ENCODE peak calls at places on chromosomes 5 and 9, in eight cellular contexts. One of them, this sample, is unnamed.

GRCh38 chr9:76599970-76600369 is 141.0 kb downstream of the GCNT1 start:
- DNase-seq in AG04449: no peak
- DNase-seq in tibial artery: no peak
- DNase-seq in fibroblast of pulmonary artery: no peak
- DNase-seq in psoas muscle: no peak
- DNase-seq in heart left ventricle: no peak
- DNase-seq in fibroblast of lung: no peak
- DNase-seq in brain microvascular endothelial cell: no peak
- DNase-seq in this sample: no peak

GRCh38 chr5:42951169-42951846 is 88.8 kb downstream of the ANXA2R start:
- DNase-seq in fibroblast of pulmonary artery: peak
- DNase-seq in tibial artery: peak
- DNase-seq in brain microvascular endothelial cell: peak
- DNase-seq in psoas muscle: peak
- DNase-seq in heart left ventricle: peak
- DNase-seq in fibroblast of lung: peak
- DNase-seq in AG04449: no peak
- DNase-seq in this sample: no peak

GRCh38 chr9:96136992-96137665 is 164.8 kb downstream of the HSD17B3 start:
- DNase-seq in fibroblast of lung: peak
- DNase-seq in psoas muscle: no peak
- DNase-seq in heart left ventricle: no peak
- DNase-seq in brain microvascular endothelial cell: peak
- DNase-seq in fibroblast of pulmonary artery: peak
- DNase-seq in tibial artery: peak
- DNase-seq in AG04449: peak
- DNase-seq in this sample: peak

GRCh38 chr5:94908889-94909480 is 290.5 kb downstream of the SLF1 start:
- DNase-seq in brain microvascular endothelial cell: peak
- DNase-seq in tibial artery: no peak
- DNase-seq in heart left ventricle: no peak
- DNase-seq in fibroblast of pulmonary artery: peak
- DNase-seq in AG04449: no peak
- DNase-seq in fibroblast of lung: peak
- DNase-seq in psoas muscle: no peak
- DNase-seq in this sample: no peak

GRCh38 chr9:132894857-132895846 is 16.5 kb downstream of the SPACA9 start:
- DNase-seq in tibial artery: no peak
- DNase-seq in AG04449: no peak
- DNase-seq in psoas muscle: no peak
- DNase-seq in fibroblast of pulmonary artery: no peak
- DNase-seq in heart left ventricle: no peak
- DNase-seq in brain microvascular endothelial cell: no peak
- DNase-seq in fibroblast of lung: no peak
- DNase-seq in this sample: no peak

GRCh38 chr9:97848582-97849237 is 4.3 kb upstream of the FOXE1 start:
- DNase-seq in fibroblast of pulmonary artery: no peak
- DNase-seq in AG04449: no peak
- DNase-seq in brain microvascular endothelial cell: no peak
- DNase-seq in heart left ventricle: no peak
- DNase-seq in fibroblast of lung: no peak
- DNase-seq in tibial artery: peak
- DNase-seq in psoas muscle: peak
- DNase-seq in this sample: no peak

GRCh38 chr5:159444441-159445082 is 114.3 kb upstream of the IL12B start:
- DNase-seq in brain microvascular endothelial cell: peak
- DNase-seq in fibroblast of lung: peak
- DNase-seq in tibial artery: no peak
- DNase-seq in AG04449: no peak
- DNase-seq in psoas muscle: no peak
- DNase-seq in heart left ventricle: no peak
- DNase-seq in fibroblast of pulmonary artery: peak
- DNase-seq in this sample: no peak

GRCh38 chr9:109813310-109813709 is 33.3 kb downstream of the PALM2AKAP2 start:
- DNase-seq in heart left ventricle: no peak
- DNase-seq in fibroblast of lung: no peak
- DNase-seq in psoas muscle: no peak
- DNase-seq in fibroblast of pulmonary artery: no peak
- DNase-seq in brain microvascular endothelial cell: no peak
- DNase-seq in AG04449: no peak
- DNase-seq in tibial artery: no peak
- DNase-seq in this sample: no peak

GRCh38 chr5:180343846-180344327 is 9.2 kb downstream of the GFPT2 start:
- DNase-seq in tibial artery: no peak
- DNase-seq in fibroblast of lung: no peak
- DNase-seq in heart left ventricle: no peak
- DNase-seq in AG04449: no peak
- DNase-seq in fibroblast of pulmonary artery: peak
- DNase-seq in psoas muscle: peak
- DNase-seq in brain microvascular endothelial cell: no peak
- DNase-seq in this sample: no peak

GRCh38 chr9:24464321-24464951 is 81.3 kb downstream of the IZUMO3 start:
- DNase-seq in AG04449: no peak
- DNase-seq in fibroblast of lung: peak
- DNase-seq in psoas muscle: no peak
- DNase-seq in tibial artery: no peak
- DNase-seq in heart left ventricle: no peak
- DNase-seq in brain microvascular endothelial cell: peak
- DNase-seq in fibroblast of pulmonary artery: peak
- DNase-seq in this sample: no peak

GRCh38 chr5:7868427-7868772 is 431 bp downstream of the FASTKD3 start:
- DNase-seq in tibial artery: no peak
- DNase-seq in brain microvascular endothelial cell: no peak
- DNase-seq in heart left ventricle: no peak
- DNase-seq in fibroblast of pulmonary artery: no peak
- DNase-seq in AG04449: no peak
- DNase-seq in fibroblast of lung: no peak
- DNase-seq in psoas muscle: no peak
- DNase-seq in this sample: no peak

GRCh38 chr9:81565609-81566008 is 123.7 kb downstream of the TLE1 start:
- DNase-seq in heart left ventricle: no peak
- DNase-seq in fibroblast of lung: no peak
- DNase-seq in fibroblast of pulmonary artery: no peak
- DNase-seq in AG04449: no peak
- DNase-seq in psoas muscle: no peak
- DNase-seq in tibial artery: no peak
- DNase-seq in brain microvascular endothelial cell: no peak
- DNase-seq in this sample: no peak

GRCh38 chr5:153784277-153784676 is 254.4 kb downstream of the FAM114A2 start:
- DNase-seq in psoas muscle: no peak
- DNase-seq in heart left ventricle: no peak
- DNase-seq in fibroblast of pulmonary artery: no peak
- DNase-seq in fibroblast of lung: peak
- DNase-seq in AG04449: no peak
- DNase-seq in brain microvascular endothelial cell: no peak
- DNase-seq in tibial artery: no peak
- DNase-seq in this sample: no peak

GRCh38 chr5:153782589-153783238 is 256.0 kb downstream of the FAM114A2 start:
- DNase-seq in AG04449: peak
- DNase-seq in fibroblast of lung: peak
- DNase-seq in psoas muscle: no peak
- DNase-seq in tibial artery: no peak
- DNase-seq in fibroblast of pulmonary artery: peak
- DNase-seq in heart left ventricle: no peak
- DNase-seq in brain microvascular endothelial cell: peak
- DNase-seq in this sample: no peak

GRCh38 chr5:153781325-153781724 is 257.4 kb downstream of the FAM114A2 start:
- DNase-seq in fibroblast of pulmonary artery: no peak
- DNase-seq in AG04449: no peak
- DNase-seq in tibial artery: no peak
- DNase-seq in heart left ventricle: no peak
- DNase-seq in brain microvascular endothelial cell: no peak
- DNase-seq in fibroblast of lung: no peak
- DNase-seq in psoas muscle: no peak
- DNase-seq in this sample: no peak

GRCh38 chr5:153780876-153781275 is 257.8 kb downstream of the FAM114A2 start:
- DNase-seq in tibial artery: no peak
- DNase-seq in AG04449: no peak
- DNase-seq in fibroblast of lung: no peak
- DNase-seq in heart left ventricle: no peak
- DNase-seq in brain microvascular endothelial cell: no peak
- DNase-seq in fibroblast of pulmonary artery: no peak
- DNase-seq in psoas muscle: no peak
- DNase-seq in this sample: no peak

DNA sequence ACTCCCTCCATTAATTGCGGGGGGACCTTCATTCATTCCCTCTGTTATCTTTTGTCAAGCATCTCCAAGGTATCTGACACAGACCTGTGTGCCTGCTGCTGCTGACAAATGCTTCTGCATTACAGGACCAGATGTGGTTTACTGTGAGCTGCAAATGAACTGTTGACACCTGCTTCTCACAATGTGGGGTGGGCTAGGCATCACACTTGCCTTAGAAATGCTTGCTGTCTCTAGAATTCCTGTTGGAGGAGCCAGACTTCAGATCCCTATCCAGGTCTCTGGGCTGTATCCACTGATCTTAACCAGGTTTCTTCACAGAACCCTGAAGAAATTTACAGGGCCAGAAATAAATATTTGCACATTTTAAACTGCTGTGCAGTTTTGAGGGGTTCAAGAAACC is 255.4 kb downstream of the FAM114A2 start:
- DNase-seq in AG04449: no peak
- DNase-seq in fibroblast of lung: peak
- DNase-seq in fibroblast of pulmonary artery: no peak
- DNase-seq in heart left ventricle: no peak
- DNase-seq in tibial artery: no peak
- DNase-seq in psoas muscle: no peak
- DNase-seq in brain microvascular endothelial cell: no peak
- DNase-seq in this sample: no peak
- TF ChIP-seq CTCF in AG04449: no peak
- TF ChIP-seq CTCF in fibroblast of lung: no peak
- TF ChIP-seq CTCF in fibroblast of pulmonary artery: no peak
- TF ChIP-seq CTCF in heart left ventricle: no peak
- TF ChIP-seq CTCF in tibial artery: no peak
- TF ChIP-seq CTCF in psoas muscle: no peak
- TF ChIP-seq CTCF in brain microvascular endothelial cell: no peak
- TF ChIP-seq CTCF in this sample: no peak

GRCh38 chr9:108684288-108685025 is 171.3 kb downstream of the ACTL7B start:
- DNase-seq in heart left ventricle: no peak
- DNase-seq in AG04449: no peak
- DNase-seq in psoas muscle: no peak
- DNase-seq in tibial artery: no peak
- DNase-seq in fibroblast of pulmonary artery: no peak
- DNase-seq in brain microvascular endothelial cell: no peak
- DNase-seq in fibroblast of lung: no peak
- DNase-seq in this sample: no peak

GRCh38 chr9:108683245-108683644 is 172.5 kb downstream of the ACTL7B start:
- DNase-seq in fibroblast of lung: no peak
- DNase-seq in fibroblast of pulmonary artery: no peak
- DNase-seq in AG04449: no peak
- DNase-seq in brain microvascular endothelial cell: no peak
- DNase-seq in heart left ventricle: no peak
- DNase-seq in tibial artery: no peak
- DNase-seq in psoas muscle: no peak
- DNase-seq in this sample: no peak

GRCh38 chr9:108691614-108692013 is 164.2 kb downstream of the ACTL7B start:
- DNase-seq in brain microvascular endothelial cell: no peak
- DNase-seq in fibroblast of pulmonary artery: no peak
- DNase-seq in AG04449: no peak
- DNase-seq in tibial artery: no peak
- DNase-seq in psoas muscle: no peak
- DNase-seq in fibroblast of lung: no peak
- DNase-seq in heart left ventricle: no peak
- DNase-seq in this sample: no peak

GRCh38 chr9:108688051-108688450 is 167.7 kb downstream of the ACTL7B start:
- DNase-seq in tibial artery: no peak
- DNase-seq in brain microvascular endothelial cell: no peak
- DNase-seq in heart left ventricle: no peak
- DNase-seq in AG04449: no peak
- DNase-seq in fibroblast of lung: no peak
- DNase-seq in psoas muscle: no peak
- DNase-seq in fibroblast of pulmonary artery: no peak
- DNase-seq in this sample: no peak

GRCh38 chr9:108687360-108687981 is 168.3 kb downstream of the ACTL7B start:
- DNase-seq in tibial artery: no peak
- DNase-seq in fibroblast of pulmonary artery: peak
- DNase-seq in AG04449: peak
- DNase-seq in brain microvascular endothelial cell: peak
- DNase-seq in heart left ventricle: no peak
- DNase-seq in fibroblast of lung: peak
- DNase-seq in psoas muscle: no peak
- DNase-seq in this sample: peak
- H3K4me3 ChIP-seq in tibial artery: no peak
- H3K4me3 ChIP-seq in fibroblast of pulmonary artery: no peak
- H3K4me3 ChIP-seq in AG04449: no peak
- H3K4me3 ChIP-seq in brain microvascular endothelial cell: no peak
- H3K4me3 ChIP-seq in heart left ventricle: no peak
- H3K4me3 ChIP-seq in fibroblast of lung: no peak
- H3K4me3 ChIP-seq in psoas muscle: no peak
- H3K4me3 ChIP-seq in this sample: no peak

DNA sequence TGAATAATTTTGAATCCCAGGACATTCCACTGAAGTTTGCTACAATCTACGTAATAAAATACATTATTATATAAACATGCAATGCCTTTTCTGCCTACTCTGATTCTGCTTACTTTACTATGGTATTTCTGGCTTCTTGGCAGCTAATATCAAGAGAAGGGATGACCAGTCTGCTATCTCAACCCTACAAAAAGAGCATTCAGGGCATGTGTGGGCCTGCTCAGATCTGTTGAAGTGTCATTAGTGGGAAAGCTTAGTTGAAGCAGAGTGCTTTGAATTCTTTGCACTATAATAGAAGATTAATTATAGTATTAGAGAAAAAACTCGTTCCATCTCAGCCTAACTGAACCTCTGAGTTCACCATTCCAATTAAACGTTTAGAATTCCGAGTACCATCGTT is 339.5 kb upstream of the ISL1 start:
- DNase-seq in fibroblast of lung: no peak
- DNase-seq in tibial artery: no peak
- DNase-seq in fibroblast of pulmonary artery: no peak
- DNase-seq in psoas muscle: no peak
- DNase-seq in brain microvascular endothelial cell: no peak
- DNase-seq in heart left ventricle: no peak
- DNase-seq in AG04449: no peak
- DNase-seq in this sample: no peak
- TF ChIP-seq CTCF in fibroblast of lung: no peak
- TF ChIP-seq CTCF in tibial artery: no peak
- TF ChIP-seq CTCF in fibroblast of pulmonary artery: no peak
- TF ChIP-seq CTCF in psoas muscle: no peak
- TF ChIP-seq CTCF in brain microvascular endothelial cell: no peak
- TF ChIP-seq CTCF in heart left ventricle: no peak
- TF ChIP-seq CTCF in AG04449: no peak
- TF ChIP-seq CTCF in this sample: no peak

GRCh38 chr5:131379071-131379538 is 115.3 kb downstream of the CDC42SE2 start:
- DNase-seq in heart left ventricle: no peak
- DNase-seq in brain microvascular endothelial cell: no peak
- DNase-seq in fibroblast of pulmonary artery: peak
- DNase-seq in psoas muscle: no peak
- DNase-seq in AG04449: no peak
- DNase-seq in tibial artery: no peak
- DNase-seq in fibroblast of lung: peak
- DNase-seq in this sample: no peak
- H3K4me3 ChIP-seq in heart left ventricle: no peak
- H3K4me3 ChIP-seq in brain microvascular endothelial cell: no peak
- H3K4me3 ChIP-seq in fibroblast of pulmonary artery: no peak
- H3K4me3 ChIP-seq in psoas muscle: no peak
- H3K4me3 ChIP-seq in AG04449: no peak
- H3K4me3 ChIP-seq in tibial artery: no peak
- H3K4me3 ChIP-seq in fibroblast of lung: no peak
- H3K4me3 ChIP-seq in this sample: no peak